ENCODE peak calls at places on chromosomes 4 and X, in seven cellular contexts. X is H1, O is fibroblast of mammary gland, I is cardiac muscle cell, C is fibroblast of lung, T is astrocyte of the spinal cord, K is brain microvascular endothelial cell. E is an unnamed sample.

GRCh38 chr4:107740381-107740780 is 20.3 kb upstream of the PAPSS1 start:
- DNase-seq in X (no peak), O (no peak), I (peak), C (no peak), T (peak), K (no peak), E (no peak)

GRCh38 chr4:13865871-13866669 is 238.5 kb upstream of the BOD1L1 start:
- DNase-seq in X (no peak), O (peak), I (no peak), C (peak), T (peak), K (no peak), E (no peak)

GRCh38 chrX:135512508-135513139 is 7.8 kb upstream of the INTS6L start:
- DNase-seq in X (no peak), O (no peak), I (no peak), C (no peak), T (no peak), K (no peak), E (no peak)

GRCh38 chrX:118536687-118537461 is 41.3 kb downstream of the DOCK11 start:
- DNase-seq in X (no peak), O (peak), I (peak), C (peak), T (peak), K (peak), E (no peak)

GRCh38 chrX:115260330-115260729 is 26.4 kb upstream of the LRCH2 start:
- DNase-seq in X (no peak), O (peak), I (peak), C (peak), T (peak), K (no peak), E (no peak)

GRCh38 chrX:74613350-74614192 is 853 bp downstream of the RLIM start:
- DNase-seq in X (no peak), O (peak), I (peak), C (peak), T (peak), K (peak), E (no peak)

GRCh38 chr4:175703956-175704600 is 108.0 kb downstream of the GPM6A start:
- DNase-seq in X (no peak), O (no peak), I (no peak), C (no peak), T (no peak), K (no peak), E (no peak)

GRCh38 chrX:19097553-19097952 is 24.7 kb downstream of the ADGRG2 start:
- DNase-seq in X (no peak), O (no peak), I (no peak), C (no peak), T (no peak), K (no peak), E (no peak)

GRCh38 chrX:1450381-1451161 is 2.1 kb downstream of the ASMTL start:
- DNase-seq in X (no peak), O (no peak), I (no peak), C (no peak), T (no peak), K (no peak), E (no peak)

GRCh38 chr4:35365186-35365585 is 879.1 kb downstream of the ARAP2 start:
- DNase-seq in X (no peak), O (no peak), I (no peak), C (no peak), T (no peak), K (no peak), E (peak)

GRCh38 chrX:46626566-46626965 is 53.0 kb downstream of the CHST7 start:
- DNase-seq in X (no peak), O (no peak), I (peak), C (no peak), T (no peak), K (no peak), E (no peak)

GRCh38 chr4:168028970-168029610 is 63.2 kb upstream of the ANXA10 start:
- DNase-seq in X (no peak), O (peak), I (no peak), C (no peak), T (no peak), K (no peak), E (no peak)

GRCh38 chrX:82218361-82218760 is 1016.5 kb downstream of the SH3BGRL start:
- DNase-seq in X (no peak), O (peak), I (no peak), C (peak), T (no peak), K (no peak), E (no peak)

GRCh38 chrX:68945603-68946228 is 116.9 kb downstream of the EFNB1 start:
- DNase-seq in X (no peak), O (peak), I (peak), C (peak), T (peak), K (peak), E (no peak)

GRCh38 chr4:53863731-53864130 is 200.7 kb downstream of the CHIC2 start:
- DNase-seq in X (no peak), O (peak), I (peak), C (peak), T (peak), K (no peak), E (no peak)

GRCh38 chr4:29805245-29805644 is 914.9 kb upstream of the PCDH7 start:
- DNase-seq in X (no peak), O (no peak), I (no peak), C (peak), T (no peak), K (no peak), E (no peak)

GRCh38 chrX:49053223-49054072 is 5.4 kb upstream of the CCDC120 start:
- DNase-seq in X (no peak), O (peak), I (peak), C (peak), T (peak), K (peak), E (no peak)

GRCh38 chrX:22397566-22397965 is 124.9 kb downstream of the CBLL2 start:
- DNase-seq in X (no peak), O (no peak), I (no peak), C (no peak), T (no peak), K (no peak), E (no peak)

GRCh38 chr4:89469930-89470375 is 162.4 kb upstream of the GPRIN3 start:
- DNase-seq in X (no peak), O (peak), I (peak), C (peak), T (peak), K (peak), E (peak)

GRCh38 chr4:174334628-174335027 is 50.9 kb downstream of the CEP44 start:
- DNase-seq in X (no peak), O (no peak), I (no peak), C (no peak), T (no peak), K (no peak), E (no peak)

GRCh38 chrX:2647627-2648026 is 43.5 kb upstream of the CD99 start:
- DNase-seq in X (no peak), O (no peak), I (no peak), C (no peak), T (no peak), K (no peak), E (no peak)

DNA sequence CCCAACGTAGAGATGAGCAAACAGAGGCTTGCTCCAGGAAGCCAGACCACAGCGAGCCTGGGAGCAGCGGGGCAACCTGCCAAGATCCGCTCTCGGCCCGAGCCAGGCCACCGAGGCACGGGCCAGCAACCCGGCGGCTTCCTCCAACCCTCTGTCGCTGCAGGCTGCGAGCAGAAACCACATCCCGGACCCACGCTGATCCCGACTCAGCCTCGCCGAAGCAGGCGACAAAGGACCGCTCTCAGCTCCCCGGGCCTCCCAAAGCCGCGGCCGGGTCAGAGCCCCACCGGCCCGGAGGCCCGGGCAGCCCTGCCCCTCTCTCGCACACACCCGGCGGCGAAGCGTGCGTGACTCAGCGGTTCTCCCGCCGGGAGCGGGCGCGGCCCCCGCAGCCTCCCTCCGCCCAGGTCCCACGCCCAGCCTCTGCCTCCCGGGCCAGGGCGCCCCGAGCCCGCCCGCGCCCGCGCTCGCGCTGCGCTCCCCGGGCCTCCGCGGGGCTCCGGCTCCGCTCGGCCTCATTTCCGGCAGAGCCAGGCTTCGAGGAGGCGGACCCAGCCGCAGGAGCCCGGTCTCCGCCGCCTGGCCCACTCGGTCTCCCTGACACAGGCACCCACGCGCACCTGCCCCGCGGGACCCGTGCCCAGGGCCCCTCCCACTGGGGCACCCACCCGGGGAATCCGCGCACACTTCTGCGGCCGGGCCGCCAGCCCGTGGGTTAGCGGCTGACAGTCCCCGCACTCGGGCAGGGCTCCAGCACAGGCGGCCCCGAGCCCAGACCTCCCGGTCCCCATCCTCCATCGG is 1.7 kb downstream of the PPP2R2C start:
- DNase-seq in X (no peak), O (peak), I (peak), C (peak), T (peak), K (no peak), E (no peak)
- TF ChIP-seq CTCF in X (no peak), O (no peak), I (no peak), C (no peak), T (no peak), K (no peak), E (no peak)

DNA sequence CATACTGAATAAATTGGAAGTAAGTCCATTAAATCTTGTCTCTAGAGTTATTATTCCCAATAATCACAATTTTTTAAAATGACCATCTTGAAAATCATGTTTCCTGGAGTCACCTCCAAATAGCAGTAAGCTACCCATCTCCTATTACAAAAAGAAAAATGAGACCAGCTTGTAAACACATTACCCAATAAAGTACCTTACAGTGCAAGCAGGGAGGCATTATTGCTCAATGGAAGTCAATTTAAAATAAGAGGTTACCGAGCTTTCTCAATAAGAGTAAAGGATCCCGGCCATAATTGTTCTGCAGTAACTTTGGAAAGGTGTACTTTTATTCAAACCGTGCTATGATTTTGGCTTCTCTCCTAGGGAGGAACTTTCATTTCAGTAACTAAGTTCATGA is 78.0 kb downstream of the DMD start:
- DNase-seq in X (no peak), O (no peak), I (no peak), C (no peak), T (no peak), K (no peak), E (no peak)
- H3K4me3 ChIP-seq in X (no peak), O (no peak), I (no peak), C (no peak), T (no peak), K (no peak), E (no peak)

GRCh38 chr4:5967783-5968182 is 50.4 kb downstream of the C4orf50 start:
- DNase-seq in X (no peak), O (no peak), I (no peak), C (no peak), T (no peak), K (no peak), E (no peak)
- TF ChIP-seq CTCF in X (peak), O (no peak), I (no peak), C (no peak), T (no peak), K (no peak), E (no peak)

GRCh38 chr4:8198206-8198905 is 734 bp upstream of the SH3TC1 start:
- DNase-seq in X (no peak), O (no peak), I (no peak), C (no peak), T (no peak), K (no peak), E (no peak)
- H3K4me3 ChIP-seq in X (no peak), O (no peak), I (no peak), C (no peak), T (no peak), K (no peak), E (no peak)

GRCh38 chrX:38462257-38462656 is 99.1 kb upstream of the TSPAN7 start:
- DNase-seq in X (no peak), O (no peak), I (no peak), C (no peak), T (no peak), K (no peak), E (no peak)

GRCh38 chrX:38452603-38453002 is 100.2 kb downstream of the OTC start:
- DNase-seq in X (no peak), O (no peak), I (no peak), C (no peak), T (no peak), K (no peak), E (no peak)

DNA sequence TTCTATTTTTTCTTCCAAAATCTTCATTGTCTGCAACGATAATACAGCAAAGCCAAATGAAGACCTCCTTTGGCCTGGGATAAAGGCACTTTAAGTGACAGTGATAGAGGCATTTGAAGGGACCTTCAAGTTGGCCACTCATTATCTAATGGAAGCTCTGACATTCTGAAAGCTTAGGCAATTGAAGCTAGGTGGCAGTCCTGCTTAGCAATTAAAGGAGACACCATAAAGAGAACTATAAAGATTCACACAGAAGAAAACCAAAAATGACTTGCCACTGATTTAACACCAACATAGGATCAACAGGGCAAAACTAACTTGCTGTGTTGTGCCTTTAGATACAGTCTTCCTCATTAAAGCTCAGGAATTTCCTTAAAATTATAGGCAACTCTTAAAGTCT is 103.3 kb upstream of the TSPAN7 start:
- DNase-seq in X (no peak), O (peak), I (peak), C (no peak), T (no peak), K (no peak), E (no peak)
- TF ChIP-seq CTCF in X (peak), O (no peak), I (no peak), C (no peak), T (no peak), K (no peak), E (peak)

GRCh38 chr4:113290666-113291065 is 241.2 kb downstream of the ANK2 start:
- DNase-seq in X (no peak), O (no peak), I (no peak), C (no peak), T (no peak), K (no peak), E (peak)

GRCh38 chr4:113294910-113295309 is 245.5 kb downstream of the ANK2 start:
- DNase-seq in X (no peak), O (peak), I (no peak), C (no peak), T (no peak), K (no peak), E (no peak)

GRCh38 chr4:113293673-113294072 is 244.2 kb downstream of the ANK2 start:
- DNase-seq in X (no peak), O (peak), I (peak), C (no peak), T (peak), K (no peak), E (no peak)

GRCh38 chr4:113292371-113293042 is 243.1 kb downstream of the ANK2 start:
- DNase-seq in X (peak), O (peak), I (peak), C (peak), T (peak), K (no peak), E (no peak)

GRCh38 chr4:113293043-113293560 is 243.6 kb downstream of the ANK2 start:
- DNase-seq in X (no peak), O (peak), I (peak), C (peak), T (peak), K (peak), E (peak)
- H3K4me3 ChIP-seq in X (peak), O (no peak), I (no peak), C (peak), T (no peak), K (no peak), E (no peak)